ENCODE peak calls at places on chromosome 19, in six cellular contexts. One of them, this sample, is unnamed. For H3K4me1, the result is how much of the 10 kb centered on the place peaks cover.

GRCh38 chr19:16566161-16566560 is 6.1 kb downstream of the SLC35E1 start:
- DNase-seq in mammary epithelial cell: no peak
- DNase-seq in CD8-positive, alpha-beta T cell: peak
- DNase-seq in hepatocyte: no peak
- DNase-seq in right atrium auricular region: no peak
- DNase-seq in left ventricle myocardium inferior: no peak
- DNase-seq in this sample: no peak

GRCh38 chr19:53868091-53868891 is 608 bp downstream of the MYADM start:
- DNase-seq in mammary epithelial cell: peak
- DNase-seq in CD8-positive, alpha-beta T cell: no peak
- DNase-seq in hepatocyte: peak
- DNase-seq in right atrium auricular region: peak
- DNase-seq in left ventricle myocardium inferior: peak
- DNase-seq in this sample: peak

GRCh38 chr19:4701557-4701956 is 22.1 kb downstream of the DPP9 start:
- DNase-seq in mammary epithelial cell: no peak
- DNase-seq in CD8-positive, alpha-beta T cell: no peak
- DNase-seq in hepatocyte: no peak
- DNase-seq in right atrium auricular region: no peak
- DNase-seq in left ventricle myocardium inferior: no peak
- DNase-seq in this sample: no peak

GRCh38 chr19:46288896-46289588 is 7.8 kb upstream of the HIF3A start:
- DNase-seq in mammary epithelial cell: peak
- DNase-seq in CD8-positive, alpha-beta T cell: no peak
- DNase-seq in hepatocyte: peak
- DNase-seq in right atrium auricular region: no peak
- DNase-seq in left ventricle myocardium inferior: peak
- DNase-seq in this sample: no peak

GRCh38 chr19:33090179-33090578 is 9.2 kb downstream of the GPATCH1 start:
- DNase-seq in mammary epithelial cell: no peak
- DNase-seq in CD8-positive, alpha-beta T cell: no peak
- DNase-seq in hepatocyte: no peak
- DNase-seq in right atrium auricular region: no peak
- DNase-seq in left ventricle myocardium inferior: no peak
- DNase-seq in this sample: no peak

GRCh38 chr19:35383536-35383935 is 12.7 kb downstream of the GPR42 start:
- DNase-seq in mammary epithelial cell: no peak
- DNase-seq in CD8-positive, alpha-beta T cell: no peak
- DNase-seq in hepatocyte: no peak
- DNase-seq in right atrium auricular region: no peak
- DNase-seq in left ventricle myocardium inferior: no peak
- DNase-seq in this sample: no peak

GRCh38 chr19:38331728-38332127 is 3.9 kb upstream of the CATSPERG start:
- DNase-seq in mammary epithelial cell: no peak
- DNase-seq in CD8-positive, alpha-beta T cell: no peak
- DNase-seq in hepatocyte: no peak
- DNase-seq in right atrium auricular region: no peak
- DNase-seq in left ventricle myocardium inferior: no peak
- DNase-seq in this sample: no peak

GRCh38 chr19:6608950-6609349 is 18.0 kb upstream of the CD70 start:
- DNase-seq in mammary epithelial cell: no peak
- DNase-seq in CD8-positive, alpha-beta T cell: no peak
- DNase-seq in hepatocyte: no peak
- DNase-seq in right atrium auricular region: peak
- DNase-seq in left ventricle myocardium inferior: no peak
- DNase-seq in this sample: no peak

GRCh38 chr19:46716672-46717033 is 261 bp downstream of the PRKD2 start:
- DNase-seq in mammary epithelial cell: no peak
- DNase-seq in CD8-positive, alpha-beta T cell: no peak
- DNase-seq in hepatocyte: no peak
- DNase-seq in right atrium auricular region: no peak
- DNase-seq in left ventricle myocardium inferior: no peak
- DNase-seq in this sample: peak

GRCh38 chr19:29497686-29498436 is 27.9 kb upstream of the VSTM2B start:
- DNase-seq in mammary epithelial cell: no peak
- DNase-seq in CD8-positive, alpha-beta T cell: no peak
- DNase-seq in hepatocyte: no peak
- DNase-seq in right atrium auricular region: no peak
- DNase-seq in left ventricle myocardium inferior: no peak
- DNase-seq in this sample: no peak

GRCh38 chr19:4064551-4065260 is 2.0 kb downstream of the ZBTB7A start:
- DNase-seq in mammary epithelial cell: no peak
- DNase-seq in CD8-positive, alpha-beta T cell: peak
- DNase-seq in hepatocyte: peak
- DNase-seq in right atrium auricular region: no peak
- DNase-seq in left ventricle myocardium inferior: peak
- DNase-seq in this sample: no peak

GRCh38 chr19:10868872-10869547 is 2.3 kb upstream of the CARM1 start:
- DNase-seq in mammary epithelial cell: no peak
- DNase-seq in CD8-positive, alpha-beta T cell: no peak
- DNase-seq in hepatocyte: no peak
- DNase-seq in right atrium auricular region: no peak
- DNase-seq in left ventricle myocardium inferior: no peak
- DNase-seq in this sample: no peak

GRCh38 chr19:51461723-51462161 is 3.5 kb upstream of the SIGLEC8 start:
- DNase-seq in mammary epithelial cell: no peak
- DNase-seq in CD8-positive, alpha-beta T cell: no peak
- DNase-seq in hepatocyte: no peak
- DNase-seq in right atrium auricular region: no peak
- DNase-seq in left ventricle myocardium inferior: no peak
- DNase-seq in this sample: no peak

GRCh38 chr19:2494447-2495129 is 18.7 kb downstream of the GADD45B start:
- DNase-seq in mammary epithelial cell: peak
- DNase-seq in CD8-positive, alpha-beta T cell: peak
- DNase-seq in hepatocyte: peak
- DNase-seq in right atrium auricular region: peak
- DNase-seq in left ventricle myocardium inferior: peak
- DNase-seq in this sample: no peak

GRCh38 chr19:1489463-1489971 is 633 bp downstream of the PCSK4 start:
- DNase-seq in mammary epithelial cell: no peak
- DNase-seq in CD8-positive, alpha-beta T cell: no peak
- DNase-seq in hepatocyte: no peak
- DNase-seq in right atrium auricular region: no peak
- DNase-seq in left ventricle myocardium inferior: no peak
- DNase-seq in this sample: no peak

GRCh38 chr19:4233282-4233853 is 4.0 kb downstream of the EBI3 start:
- DNase-seq in mammary epithelial cell: no peak
- DNase-seq in CD8-positive, alpha-beta T cell: peak
- DNase-seq in hepatocyte: peak
- DNase-seq in right atrium auricular region: no peak
- DNase-seq in left ventricle myocardium inferior: peak
- DNase-seq in this sample: peak

GRCh38 chr19:7923295-7924191 is 2.4 kb downstream of the CTXN1 start:
- DNase-seq in mammary epithelial cell: no peak
- DNase-seq in CD8-positive, alpha-beta T cell: no peak
- DNase-seq in hepatocyte: no peak
- DNase-seq in right atrium auricular region: no peak
- DNase-seq in left ventricle myocardium inferior: no peak
- DNase-seq in this sample: no peak

GRCh38 chr19:13054605-13055212 is 47.9 kb downstream of the LYL1 start:
- DNase-seq in mammary epithelial cell: no peak
- DNase-seq in CD8-positive, alpha-beta T cell: no peak
- DNase-seq in hepatocyte: no peak
- DNase-seq in right atrium auricular region: no peak
- DNase-seq in left ventricle myocardium inferior: peak
- DNase-seq in this sample: no peak

GRCh38 chr19:13052447-13053232 is 50.0 kb downstream of the LYL1 start:
- DNase-seq in mammary epithelial cell: no peak
- DNase-seq in CD8-positive, alpha-beta T cell: no peak
- DNase-seq in hepatocyte: no peak
- DNase-seq in right atrium auricular region: no peak
- DNase-seq in left ventricle myocardium inferior: no peak
- DNase-seq in this sample: no peak

GRCh38 chr19:13051581-13052165 is 51.0 kb downstream of the LYL1 start:
- DNase-seq in mammary epithelial cell: peak
- DNase-seq in CD8-positive, alpha-beta T cell: no peak
- DNase-seq in hepatocyte: peak
- DNase-seq in right atrium auricular region: no peak
- DNase-seq in left ventricle myocardium inferior: peak
- DNase-seq in this sample: peak

GRCh38 chr19:13053761-13054604 is 48.7 kb downstream of the LYL1 start:
- DNase-seq in mammary epithelial cell: peak
- DNase-seq in CD8-positive, alpha-beta T cell: no peak
- DNase-seq in hepatocyte: peak
- DNase-seq in right atrium auricular region: peak
- DNase-seq in left ventricle myocardium inferior: peak
- DNase-seq in this sample: peak

DNA sequence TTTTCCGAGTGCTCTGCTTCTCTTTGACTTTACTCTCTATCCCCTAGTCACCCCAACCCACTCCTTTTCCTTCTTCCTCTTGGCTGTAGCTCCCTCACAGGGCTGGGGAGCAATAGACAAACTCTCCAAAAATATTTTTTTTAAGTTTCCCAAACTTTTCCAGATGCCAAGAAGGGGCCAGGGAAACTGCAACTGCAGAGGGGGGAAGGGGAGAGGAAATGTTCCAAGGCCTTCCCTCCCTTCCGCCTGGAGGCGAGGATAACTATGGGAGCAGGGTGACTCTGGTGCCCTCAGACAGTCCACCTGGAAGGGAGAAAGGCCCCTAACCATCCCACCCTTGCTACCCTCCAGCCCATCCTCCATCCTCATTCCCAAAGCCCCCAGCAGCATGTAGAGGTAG is 49.4 kb downstream of the LYL1 start:
- DNase-seq in mammary epithelial cell: no peak
- DNase-seq in CD8-positive, alpha-beta T cell: no peak
- DNase-seq in hepatocyte: no peak
- DNase-seq in right atrium auricular region: no peak
- DNase-seq in left ventricle myocardium inferior: no peak
- DNase-seq in this sample: no peak
- H3K4me1 ChIP-seq in mammary epithelial cell: half or more
- H3K4me1 ChIP-seq in CD8-positive, alpha-beta T cell: under half
- H3K4me1 ChIP-seq in hepatocyte: half or more
- H3K4me1 ChIP-seq in right atrium auricular region: under half
- H3K4me1 ChIP-seq in left ventricle myocardium inferior: half or more
- H3K4me1 ChIP-seq in this sample: under half

GRCh38 chr19:49491804-49492572 is 4.2 kb upstream of the RPS11 start:
- DNase-seq in mammary epithelial cell: no peak
- DNase-seq in CD8-positive, alpha-beta T cell: no peak
- DNase-seq in hepatocyte: peak
- DNase-seq in right atrium auricular region: no peak
- DNase-seq in left ventricle myocardium inferior: no peak
- DNase-seq in this sample: no peak

GRCh38 chr19:49491030-49491803 is 3.8 kb downstream of the RPL13A start:
- DNase-seq in mammary epithelial cell: no peak
- DNase-seq in CD8-positive, alpha-beta T cell: no peak
- DNase-seq in hepatocyte: no peak
- DNase-seq in right atrium auricular region: no peak
- DNase-seq in left ventricle myocardium inferior: no peak
- DNase-seq in this sample: no peak

GRCh38 chr19:49489601-49490167 is 2.3 kb downstream of the RPL13A start:
- DNase-seq in mammary epithelial cell: no peak
- DNase-seq in CD8-positive, alpha-beta T cell: no peak
- DNase-seq in hepatocyte: no peak
- DNase-seq in right atrium auricular region: no peak
- DNase-seq in left ventricle myocardium inferior: no peak
- DNase-seq in this sample: no peak

GRCh38 chr19:49488863-49489537 is 1.6 kb downstream of the RPL13A start:
- DNase-seq in mammary epithelial cell: no peak
- DNase-seq in CD8-positive, alpha-beta T cell: no peak
- DNase-seq in hepatocyte: no peak
- DNase-seq in right atrium auricular region: no peak
- DNase-seq in left ventricle myocardium inferior: no peak
- DNase-seq in this sample: no peak

GRCh38 chr19:49490287-49491029 is 3.0 kb downstream of the RPL13A start:
- DNase-seq in mammary epithelial cell: no peak
- DNase-seq in CD8-positive, alpha-beta T cell: no peak
- DNase-seq in hepatocyte: no peak
- DNase-seq in right atrium auricular region: no peak
- DNase-seq in left ventricle myocardium inferior: no peak
- DNase-seq in this sample: no peak
- H3K4me3 ChIP-seq in mammary epithelial cell: peak
- H3K4me3 ChIP-seq in CD8-positive, alpha-beta T cell: no peak
- H3K4me3 ChIP-seq in hepatocyte: no peak
- H3K4me3 ChIP-seq in right atrium auricular region: no peak
- H3K4me3 ChIP-seq in left ventricle myocardium inferior: peak
- H3K4me3 ChIP-seq in this sample: no peak

GRCh38 chr19:19120308-19121156 is 17.7 kb downstream of the TMEM161A start:
- DNase-seq in mammary epithelial cell: no peak
- DNase-seq in CD8-positive, alpha-beta T cell: no peak
- DNase-seq in hepatocyte: peak
- DNase-seq in right atrium auricular region: no peak
- DNase-seq in left ventricle myocardium inferior: no peak
- DNase-seq in this sample: peak
- H3K4me1 ChIP-seq in mammary epithelial cell: under half
- H3K4me1 ChIP-seq in CD8-positive, alpha-beta T cell: under half
- H3K4me1 ChIP-seq in hepatocyte: under half
- H3K4me1 ChIP-seq in right atrium auricular region: under half
- H3K4me1 ChIP-seq in left ventricle myocardium inferior: under half
- H3K4me1 ChIP-seq in this sample: under half

DNA sequence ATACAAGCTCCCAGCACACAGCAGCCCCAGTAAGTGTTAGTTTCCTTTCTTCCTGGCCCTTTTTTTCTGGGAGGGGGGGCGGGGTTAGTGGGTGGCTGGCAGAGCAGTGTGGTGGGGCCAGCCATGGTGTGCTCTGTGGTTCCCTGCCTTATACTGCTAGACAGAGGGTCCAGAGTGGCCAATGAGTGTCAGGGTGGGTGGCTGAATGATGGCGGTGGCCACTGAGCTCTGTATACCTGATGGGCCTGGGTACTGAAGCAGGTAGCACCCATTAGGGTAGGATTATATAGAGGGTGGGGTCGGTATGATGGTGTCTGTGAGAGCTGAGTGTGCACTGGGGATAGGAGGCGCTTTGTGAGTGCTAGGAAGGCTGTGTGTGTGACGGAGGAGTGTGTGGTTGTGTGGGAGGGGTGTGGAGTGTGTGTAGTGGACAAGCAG is 13.8 kb downstream of the CIC start:
- DNase-seq in mammary epithelial cell: no peak
- DNase-seq in CD8-positive, alpha-beta T cell: no peak
- DNase-seq in hepatocyte: no peak
- DNase-seq in right atrium auricular region: no peak
- DNase-seq in left ventricle myocardium inferior: no peak
- DNase-seq in this sample: peak
- H3K4me3 ChIP-seq in mammary epithelial cell: no peak
- H3K4me3 ChIP-seq in CD8-positive, alpha-beta T cell: peak
- H3K4me3 ChIP-seq in hepatocyte: peak
- H3K4me3 ChIP-seq in right atrium auricular region: no peak
- H3K4me3 ChIP-seq in left ventricle myocardium inferior: peak
- H3K4me3 ChIP-seq in this sample: peak

DNA sequence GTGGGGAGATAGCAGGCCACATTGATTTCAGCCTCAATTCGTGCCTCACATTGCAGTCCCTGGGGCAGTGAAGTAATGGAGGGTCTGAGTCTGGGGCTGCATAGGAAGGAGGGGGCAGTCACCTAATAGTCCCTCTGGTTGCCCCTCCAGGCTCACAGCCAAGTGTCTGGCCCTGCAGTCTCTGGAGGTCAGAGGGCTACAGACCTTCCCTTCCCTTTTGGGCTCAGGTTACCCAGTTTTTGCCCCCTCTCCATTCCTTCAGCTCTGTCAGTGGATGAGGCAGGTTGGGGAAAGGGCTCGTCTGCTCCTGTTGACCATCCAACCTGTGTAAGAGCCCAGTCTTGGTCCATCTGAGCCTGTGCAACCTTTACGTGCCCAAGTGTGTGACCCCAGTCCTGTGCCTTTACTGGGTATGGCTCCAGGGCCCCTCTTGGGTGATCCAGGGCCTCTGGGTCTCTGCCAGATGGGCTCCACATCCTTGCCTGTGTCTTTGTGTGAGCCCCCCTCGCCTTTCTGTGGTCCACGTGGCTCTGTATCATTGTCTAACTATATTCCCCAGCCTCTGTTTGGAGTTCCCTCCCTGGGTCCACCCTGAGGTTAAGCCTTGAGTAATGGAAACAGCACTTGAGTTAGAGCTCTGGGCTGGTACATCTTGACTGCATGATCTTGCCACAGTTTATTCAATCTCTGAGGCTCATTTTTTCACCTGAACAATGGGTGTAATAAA is 13.1 kb downstream of the CIC start:
- DNase-seq in mammary epithelial cell: no peak
- DNase-seq in CD8-positive, alpha-beta T cell: no peak
- DNase-seq in hepatocyte: peak
- DNase-seq in right atrium auricular region: no peak
- DNase-seq in left ventricle myocardium inferior: no peak
- DNase-seq in this sample: no peak
- H3K4me1 ChIP-seq in mammary epithelial cell: half or more
- H3K4me1 ChIP-seq in CD8-positive, alpha-beta T cell: under half
- H3K4me1 ChIP-seq in hepatocyte: half or more
- H3K4me1 ChIP-seq in right atrium auricular region: under half
- H3K4me1 ChIP-seq in left ventricle myocardium inferior: half or more
- H3K4me1 ChIP-seq in this sample: under half